ENCODE peak calls at places on chromosome 7, in seven cellular contexts. F is GM12864; X is left colon; H is CD4-positive, CD25-positive, alpha-beta regulatory T cell; E is AG08395; M is HCT116; J is stimulated activated CD4-positive, alpha-beta T cell treated with anti-CD3 and anti-CD28 coated beads, Interleukin-4, amount 100 ng/mL, for 48 hours. I is an unnamed sample.
A peak's percentile ranks its signal among the peaks of the same experiment; 100 is the strongest.

GRCh38 chr7:35420657-35421056 is 166.8 kb upstream of the TBX20 start:
- DNase-seq in F (no peak), X (no peak), H (no peak), E (no peak), M (no peak), J (no peak), I (peak; percentile 12)

GRCh38 chr7:124269774-124270173 is 236.9 kb upstream of the TMEM229A start:
- DNase-seq in F (no peak), X (no peak), H (no peak), E (no peak), M (no peak), J (no peak), I (no peak)

GRCh38 chr7:75969704-75970498 is 24.5 kb downstream of the TMEM120A start:
- DNase-seq in F (no peak), X (no peak), H (no peak), E (no peak), M (no peak), J (no peak), I (no peak)

GRCh38 chr7:55887786-55888185 is 530 bp downstream of the ZNF713 start:
- DNase-seq in F (no peak), X (peak; percentile 17), H (no peak), E (no peak), M (no peak), J (no peak), I (peak; percentile 14)

GRCh38 chr7:5541087-5541992 is 117.7 kb upstream of the TNRC18 start:
- DNase-seq in F (no peak), X (no peak), H (no peak), E (no peak), M (no peak), J (no peak), I (no peak)

GRCh38 chr7:34062341-34062740 is 157.0 kb downstream of the BMPER start:
- DNase-seq in F (no peak), X (no peak), H (no peak), E (no peak), M (no peak), J (no peak), I (no peak)

GRCh38 chr7:95323410-95324129 is 762 bp downstream of the PON1 start:
- DNase-seq in F (no peak), X (no peak), H (no peak), E (no peak), M (no peak), J (no peak), I (peak; percentile 20)

GRCh38 chr7:37927739-37928444 is 7.5 kb downstream of the EPDR1 start:
- DNase-seq in F (no peak), X (no peak), H (no peak), E (no peak), M (no peak), J (no peak), I (no peak)

GRCh38 chr7:101121996-101122932 is 4.6 kb upstream of the SERPINE1 start:
- DNase-seq in F (no peak), X (peak; percentile 27), H (no peak), E (peak; percentile 90), M (peak; percentile 63), J (no peak), I (peak; percentile 82)

GRCh38 chr7:37643876-37644275 is 39.7 kb upstream of the GPR141 start:
- DNase-seq in F (no peak), X (no peak), H (no peak), E (no peak), M (no peak), J (no peak), I (no peak)

GRCh38 chr7:147519062-147519461 is 1071.5 kb upstream of the C7orf33 start:
- DNase-seq in F (no peak), X (no peak), H (no peak), E (no peak), M (no peak), J (no peak), I (no peak)

GRCh38 chr7:149014309-149014708 is 14.0 kb downstream of the PDIA4 start:
- DNase-seq in F (no peak), X (no peak), H (no peak), E (no peak), M (no peak), J (no peak), I (no peak)

GRCh38 chr7:88919484-88920131 is 124.1 kb upstream of the TEX47 start:
- DNase-seq in F (no peak), X (no peak), H (no peak), E (no peak), M (no peak), J (no peak), I (no peak)

GRCh38 chr7:77716804-77717203 is 20.5 kb downstream of the RSBN1L start:
- DNase-seq in F (no peak), X (no peak), H (no peak), E (no peak), M (no peak), J (no peak), I (no peak)

GRCh38 chr7:66741-67140 is 125.6 kb upstream of the FAM20C start:
- DNase-seq in F (no peak), X (no peak), H (no peak), E (no peak), M (no peak), J (no peak), I (no peak)

GRCh38 chr7:76267835-76268183 is 34.7 kb upstream of the HSPB1 start:
- DNase-seq in F (no peak), X (no peak), H (no peak), E (no peak), M (no peak), J (no peak), I (no peak)

GRCh38 chr7:98509836-98510235 is 107.2 kb upstream of the NPTX2 start:
- DNase-seq in F (no peak), X (no peak), H (no peak), E (no peak), M (no peak), J (no peak), I (no peak)

GRCh38 chr7:148921806-148922205 is 37.7 kb upstream of the EZH2 start:
- DNase-seq in F (no peak), X (peak; percentile 71), H (no peak), E (no peak), M (no peak), J (no peak), I (no peak)

GRCh38 chr7:138838166-138838565 is 40.2 kb upstream of the ATP6V0A4 start:
- DNase-seq in F (no peak), X (no peak), H (no peak), E (no peak), M (no peak), J (no peak), I (no peak)

GRCh38 chr7:103127006-103127405 is 21.9 kb downstream of the NAPEPLD start:
- DNase-seq in F (no peak), X (no peak), H (no peak), E (no peak), M (no peak), J (no peak), I (no peak)

GRCh38 chr7:100884741-100885439 is 4.6 kb downstream of the UFSP1 start:
- DNase-seq in F (no peak), X (no peak), H (no peak), E (no peak), M (no peak), J (no peak), I (no peak)

I was measured in LoVo.